ENCODE peak calls at places on chromosome 13, in five cellular contexts. Y is neural progenitor cell, G is neuronal stem cell, V is mammary epithelial cell, Z is hepatocyte. L is an unnamed sample.

GRCh38 chr13:73683746-73684145 is 450.5 kb downstream of the KLF12 start:
- DNase-seq in Y (no peak), G (no peak), V (peak; percentile 45), Z (no peak), L (no peak)

GRCh38 chr13:113404366-113404722 is 40.4 kb upstream of the GRTP1 start:
- DNase-seq in Y (no peak), G (no peak), V (no peak), Z (no peak), L (no peak)

GRCh38 chr13:99067160-99067985 is 89.5 kb upstream of the DOCK9 start:
- DNase-seq in Y (no peak), G (no peak), V (peak; percentile 82), Z (peak; percentile 17), L (no peak)

GRCh38 chr13:94209110-94209509 is 270.4 kb downstream of the DCT start:
- DNase-seq in Y (no peak), G (no peak), V (no peak), Z (no peak), L (no peak)

GRCh38 chr13:109400192-109400591 is 386.2 kb downstream of the IRS2 start:
- DNase-seq in Y (no peak), G (no peak), V (no peak), Z (no peak), L (no peak)

GRCh38 chr13:49858183-49858856 is 65.8 kb upstream of the KPNA3 start:
- DNase-seq in Y (no peak), G (no peak), V (peak; percentile 79), Z (peak; percentile 71), L (no peak)

GRCh38 chr13:40269086-40269485 is 397.4 kb downstream of the FOXO1 start:
- DNase-seq in Y (no peak), G (no peak), V (no peak), Z (no peak), L (no peak)

GRCh38 chr13:109840201-109840892 is 54.0 kb upstream of the IRS2 start:
- DNase-seq in Y (peak; percentile 72), G (peak; percentile 32), V (peak; percentile 70), Z (no peak), L (no peak)

GRCh38 chr13:48908381-48909087 is 67.2 kb upstream of the FNDC3A start:
- DNase-seq in Y (no peak), G (no peak), V (peak; percentile 58), Z (no peak), L (no peak)

GRCh38 chr13:80469841-80470378 is 129.0 kb upstream of the SPRY2 start:
- DNase-seq in Y (no peak), G (no peak), V (peak; percentile 73), Z (peak; percentile 21), L (no peak)

GRCh38 chr13:83216521-83217245 is 665.6 kb downstream of the SLITRK1 start:
- DNase-seq in Y (no peak), G (no peak), V (no peak), Z (no peak), L (no peak)

GRCh38 chr13:113954046-113954841 is 19.6 kb downstream of the C13orf46 start:
- DNase-seq in Y (no peak), G (no peak), V (no peak), Z (no peak), L (no peak)

GRCh38 chr13:39023316-39023715 is 14.6 kb downstream of the PROSER1 start:
- DNase-seq in Y (no peak), G (no peak), V (no peak), Z (no peak), L (no peak)

GRCh38 chr13:37263881-37264280 is 158.4 kb upstream of the CSNK1A1L start:
- DNase-seq in Y (peak; percentile 50), G (no peak), V (no peak), Z (no peak), L (no peak)

GRCh38 chr13:93496985-93497673 is 270.5 kb downstream of the GPC6 start:
- DNase-seq in Y (peak; percentile 11), G (no peak), V (no peak), Z (peak; percentile 40), L (no peak)

GRCh38 chr13:76014618-76015315 is 378.6 kb downstream of the LMO7 start:
- DNase-seq in Y (no peak), G (no peak), V (peak; percentile 94), Z (no peak), L (peak; percentile 19)

GRCh38 chr13:76884167-76884566 is 2.0 kb downstream of the KCTD12 start:
- DNase-seq in Y (peak; percentile 49), G (no peak), V (peak; percentile 49), Z (peak; percentile 71), L (no peak)

GRCh38 chr13:100630564-100630963 is 42.0 kb upstream of the GGACT start:
- DNase-seq in Y (peak; percentile 78), G (peak; percentile 52), V (no peak), Z (no peak), L (no peak)

GRCh38 chr13:48412100-48412556 is 785 bp downstream of the LPAR6 start:
- DNase-seq in Y (no peak), G (no peak), V (peak; percentile 25), Z (peak; percentile 16), L (no peak)

GRCh38 chr13:49610176-49610575 is 18.1 kb upstream of the ARL11 start:
- DNase-seq in Y (no peak), G (no peak), V (no peak), Z (peak; percentile 29), L (no peak)

GRCh38 chr13:26280295-26280694 is 26.4 kb downstream of the CDK8 start:
- DNase-seq in Y (no peak), G (no peak), V (peak; percentile 88), Z (no peak), L (peak; percentile 14)

GRCh38 chr13:60957816-60958215 is 457.8 kb downstream of the PCDH20 start:
- DNase-seq in Y (no peak), G (no peak), V (no peak), Z (no peak), L (no peak)

GRCh38 chr13:111210488-111210887 is 95.4 kb downstream of the ARHGEF7 start:
- DNase-seq in Y (peak; percentile 45), G (no peak), V (no peak), Z (peak; percentile 51), L (no peak)

GRCh38 chr13:31437975-31438374 is 238.2 kb downstream of the B3GLCT start:
- DNase-seq in Y (no peak), G (no peak), V (peak; percentile 9), Z (no peak), L (no peak)

GRCh38 chr13:53136554-53136953 is 107.9 kb downstream of the OLFM4 start:
- DNase-seq in Y (no peak), G (no peak), V (no peak), Z (no peak), L (no peak)

GRCh38 chr13:45282994-45283393 is 58.0 kb downstream of the TPT1 start:
- DNase-seq in Y (no peak), G (no peak), V (no peak), Z (no peak), L (no peak)

GRCh38 chr13:25686831-25687495 is 315.2 kb downstream of the ATP8A2 start:
- DNase-seq in Y (no peak), G (no peak), V (no peak), Z (no peak), L (no peak)

GRCh38 chr13:98246538-98247172 is 69.6 kb upstream of the RNF113B start:
- DNase-seq in Y (no peak), G (no peak), V (no peak), Z (peak; percentile 19), L (no peak)

GRCh38 chr13:74203576-74203975 is 69.4 kb upstream of the KLF12 start:
- DNase-seq in Y (no peak), G (no peak), V (no peak), Z (no peak), L (no peak)

GRCh38 chr13:102311901-102312300 is 89.9 kb downstream of the FGF14 start:
- DNase-seq in Y (no peak), G (no peak), V (no peak), Z (no peak), L (no peak)

GRCh38 chr13:102311433-102311796 is 90.4 kb downstream of the FGF14 start:
- DNase-seq in Y (no peak), G (no peak), V (no peak), Z (no peak), L (no peak)

GRCh38 chr13:102309110-102309509 is 92.7 kb downstream of the FGF14 start:
- DNase-seq in Y (no peak), G (no peak), V (no peak), Z (no peak), L (no peak)

GRCh38 chr13:102312841-102313240 is 89.0 kb downstream of the FGF14 start:
- DNase-seq in Y (no peak), G (no peak), V (no peak), Z (no peak), L (no peak)

GRCh38 chr13:102310691-102311432 is 91.0 kb downstream of the FGF14 start:
- DNase-seq in Y (no peak), G (no peak), V (no peak), Z (no peak), L (no peak)
- H2AFZ ChIP-seq in Y (no peak overlapping the region), G (no peak overlapping the region), V (no peak overlapping the region), Z (no peak overlapping the region), L (no peak overlapping the region)

DNA sequence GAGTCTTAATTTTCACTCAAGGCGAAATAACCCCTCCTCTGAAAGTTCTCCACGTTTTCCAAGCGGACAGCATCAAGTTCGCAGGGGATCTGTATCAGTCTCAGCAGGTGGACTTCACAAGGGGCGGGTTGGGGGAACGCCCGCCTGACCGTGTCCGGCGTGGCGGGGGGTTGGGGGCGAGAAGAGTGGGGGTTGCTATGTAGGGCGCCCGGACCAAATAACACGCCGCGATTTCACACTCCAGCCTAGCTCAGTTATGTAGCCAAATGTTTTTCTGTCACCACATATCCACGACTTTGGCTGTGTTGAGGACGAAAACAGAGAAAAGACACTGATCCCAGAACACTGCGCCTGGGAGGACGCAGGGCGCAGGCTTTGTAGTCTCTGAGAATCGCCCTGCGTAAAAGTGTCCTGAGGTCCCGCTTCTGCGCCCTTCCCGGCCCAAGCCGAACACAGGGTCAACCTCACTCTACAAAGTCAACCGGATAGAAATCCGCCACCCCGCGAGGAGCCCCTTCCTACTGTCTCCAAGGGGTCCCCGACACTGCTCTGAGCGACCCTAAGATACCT is 541 bp downstream of the RUBCNL start:
- DNase-seq in Y (peak; percentile 44), G (no peak), V (no peak), Z (no peak), L (no peak)
- H2AFZ ChIP-seq in Y (peak overlapping the region; percentile 98), G (peak overlapping the region; percentile 94), V (peak overlapping the region; percentile 85), Z (peak overlapping the region; percentile 83), L (no peak overlapping the region)

GRCh38 chr13:29270536-29271045 is 324.9 kb downstream of the SLC7A1 start:
- DNase-seq in Y (no peak), G (no peak), V (no peak), Z (no peak), L (peak; percentile 15)

GRCh38 chr13:29266743-29267142 is 328.7 kb downstream of the SLC7A1 start:
- DNase-seq in Y (no peak), G (no peak), V (no peak), Z (no peak), L (peak; percentile 30)

GRCh38 chr13:29260684-29261083 is 334.8 kb downstream of the SLC7A1 start:
- DNase-seq in Y (no peak), G (no peak), V (no peak), Z (peak; percentile 23), L (peak; percentile 41)

DNA sequence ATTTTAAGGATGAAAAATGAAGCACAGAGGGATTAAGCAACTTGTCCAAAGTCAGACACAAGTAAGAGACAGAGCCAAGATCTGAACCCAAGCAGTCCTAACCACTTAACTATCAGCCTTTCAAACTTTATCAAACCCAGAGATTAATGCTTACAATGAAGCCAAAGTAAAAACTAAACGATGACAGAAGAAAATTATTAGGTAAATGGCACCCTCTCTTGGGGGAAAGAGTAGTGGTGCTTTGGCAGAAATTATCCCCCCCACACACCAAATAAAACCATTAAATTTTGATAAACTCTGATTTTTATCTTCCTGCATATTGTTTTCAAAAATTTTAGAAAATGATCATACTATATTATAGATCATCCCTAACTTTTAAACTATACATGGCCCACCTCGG is 329.2 kb downstream of the SLC7A1 start:
- DNase-seq in Y (no peak), G (no peak), V (no peak), Z (no peak), L (peak; percentile 49)
- H2AFZ ChIP-seq in Y (no peak overlapping the region), G (no peak overlapping the region), V (no peak overlapping the region), Z (no peak overlapping the region), L (no peak overlapping the region)

GRCh38 chr13:59409211-59409610 is 754.5 kb downstream of the DIAPH3 start:
- DNase-seq in Y (peak; percentile 45), G (no peak), V (no peak), Z (peak; percentile 38), L (no peak)
- H2AFZ ChIP-seq in Y (peak overlapping the region; percentile 74), G (peak overlapping the region; percentile 25), V (no peak overlapping the region), Z (no peak overlapping the region), L (no peak overlapping the region)